ENCODE peak calls at places on chromosomes 13 and 19, in four cellular contexts. One of them, this sample, is unnamed.

GRCh38 chr19:42693760-42694350 is 46.4 kb downstream of the PSG3 start:
- DNase-seq in transverse colon: no peak
- DNase-seq in adrenal gland: peak; percentile 18
- DNase-seq in activated naive CD8-positive, alpha-beta T cell treated with anti-CD3 and anti-CD28 coated beads, Interleukin-2, amount 10 ng/mL, durations not matched to agents 7 days and 5 days: no peak
- DNase-seq in this sample: no peak

GRCh38 chr13:109738298-109738746 is 48.1 kb downstream of the IRS2 start:
- DNase-seq in activated naive CD8-positive, alpha-beta T cell treated with anti-CD3 and anti-CD28 coated beads, Interleukin-2, amount 10 ng/mL, durations not matched to agents 7 days and 5 days: no peak
- DNase-seq in transverse colon: no peak
- DNase-seq in adrenal gland: no peak
- DNase-seq in this sample: no peak

GRCh38 chr13:109783447-109783814 is 3.0 kb downstream of the IRS2 start:
- DNase-seq in activated naive CD8-positive, alpha-beta T cell treated with anti-CD3 and anti-CD28 coated beads, Interleukin-2, amount 10 ng/mL, durations not matched to agents 7 days and 5 days: no peak
- DNase-seq in adrenal gland: no peak
- DNase-seq in transverse colon: no peak
- DNase-seq in this sample: no peak

GRCh38 chr19:2330632-2331284 is 2.3 kb downstream of the SPPL2B start:
- DNase-seq in transverse colon: peak; percentile 93
- DNase-seq in activated naive CD8-positive, alpha-beta T cell treated with anti-CD3 and anti-CD28 coated beads, Interleukin-2, amount 10 ng/mL, durations not matched to agents 7 days and 5 days: no peak
- DNase-seq in adrenal gland: no peak
- DNase-seq in this sample: peak; percentile 89

GRCh38 chr19:7074705-7075282 is 5.3 kb downstream of the ZNF557 start:
- DNase-seq in adrenal gland: no peak
- DNase-seq in activated naive CD8-positive, alpha-beta T cell treated with anti-CD3 and anti-CD28 coated beads, Interleukin-2, amount 10 ng/mL, durations not matched to agents 7 days and 5 days: no peak
- DNase-seq in transverse colon: no peak
- DNase-seq in this sample: no peak

GRCh38 chr19:31385744-31386143 is 36.5 kb upstream of the TSHZ3 start:
- DNase-seq in transverse colon: no peak
- DNase-seq in activated naive CD8-positive, alpha-beta T cell treated with anti-CD3 and anti-CD28 coated beads, Interleukin-2, amount 10 ng/mL, durations not matched to agents 7 days and 5 days: no peak
- DNase-seq in adrenal gland: no peak
- DNase-seq in this sample: no peak

GRCh38 chr13:59276436-59276835 is 887.3 kb downstream of the DIAPH3 start:
- DNase-seq in adrenal gland: no peak
- DNase-seq in activated naive CD8-positive, alpha-beta T cell treated with anti-CD3 and anti-CD28 coated beads, Interleukin-2, amount 10 ng/mL, durations not matched to agents 7 days and 5 days: no peak
- DNase-seq in transverse colon: no peak
- DNase-seq in this sample: no peak

GRCh38 chr19:31170046-31170445 is 179.2 kb downstream of the TSHZ3 start:
- DNase-seq in adrenal gland: no peak
- DNase-seq in activated naive CD8-positive, alpha-beta T cell treated with anti-CD3 and anti-CD28 coated beads, Interleukin-2, amount 10 ng/mL, durations not matched to agents 7 days and 5 days: no peak
- DNase-seq in transverse colon: no peak
- DNase-seq in this sample: no peak

GRCh38 chr19:46471116-46471733 is at the start of gene PNMA8A:
- DNase-seq in activated naive CD8-positive, alpha-beta T cell treated with anti-CD3 and anti-CD28 coated beads, Interleukin-2, amount 10 ng/mL, durations not matched to agents 7 days and 5 days: peak; percentile 53
- DNase-seq in transverse colon: peak; percentile 24
- DNase-seq in adrenal gland: peak; percentile 89
- DNase-seq in this sample: peak; percentile 84

GRCh38 chr19:6608950-6609349 is 18.0 kb upstream of the CD70 start:
- DNase-seq in transverse colon: no peak
- DNase-seq in activated naive CD8-positive, alpha-beta T cell treated with anti-CD3 and anti-CD28 coated beads, Interleukin-2, amount 10 ng/mL, durations not matched to agents 7 days and 5 days: no peak
- DNase-seq in adrenal gland: no peak
- DNase-seq in this sample: no peak

GRCh38 chr13:114053026-114053425 is 79.2 kb upstream of the C13orf46 start:
- DNase-seq in activated naive CD8-positive, alpha-beta T cell treated with anti-CD3 and anti-CD28 coated beads, Interleukin-2, amount 10 ng/mL, durations not matched to agents 7 days and 5 days: no peak
- DNase-seq in transverse colon: no peak
- DNase-seq in adrenal gland: no peak
- DNase-seq in this sample: peak; percentile 35

GRCh38 chr19:58346961-58347929 is 6.0 kb downstream of the A1BG start:
- DNase-seq in activated naive CD8-positive, alpha-beta T cell treated with anti-CD3 and anti-CD28 coated beads, Interleukin-2, amount 10 ng/mL, durations not matched to agents 7 days and 5 days: peak; percentile 83
- DNase-seq in adrenal gland: no peak
- DNase-seq in transverse colon: peak; percentile 69
- DNase-seq in this sample: peak; percentile 87

GRCh38 chr19:29708553-29709439 is 6.3 kb downstream of the C19orf12 start:
- DNase-seq in activated naive CD8-positive, alpha-beta T cell treated with anti-CD3 and anti-CD28 coated beads, Interleukin-2, amount 10 ng/mL, durations not matched to agents 7 days and 5 days: peak; percentile 21
- DNase-seq in adrenal gland: peak; percentile 72
- DNase-seq in transverse colon: peak; percentile 42
- DNase-seq in this sample: peak; percentile 66

GRCh38 chr19:34468400-34468799 is 13.2 kb upstream of the WTIP start:
- DNase-seq in activated naive CD8-positive, alpha-beta T cell treated with anti-CD3 and anti-CD28 coated beads, Interleukin-2, amount 10 ng/mL, durations not matched to agents 7 days and 5 days: no peak
- DNase-seq in adrenal gland: no peak
- DNase-seq in transverse colon: no peak
- DNase-seq in this sample: no peak

GRCh38 chr19:17969096-17969792 is 2.3 kb downstream of the KCNN1 start:
- DNase-seq in adrenal gland: no peak
- DNase-seq in activated naive CD8-positive, alpha-beta T cell treated with anti-CD3 and anti-CD28 coated beads, Interleukin-2, amount 10 ng/mL, durations not matched to agents 7 days and 5 days: no peak
- DNase-seq in transverse colon: no peak
- DNase-seq in this sample: no peak

GRCh38 chr19:15210323-15210774 is 9.6 kb upstream of the NOTCH3 start:
- DNase-seq in activated naive CD8-positive, alpha-beta T cell treated with anti-CD3 and anti-CD28 coated beads, Interleukin-2, amount 10 ng/mL, durations not matched to agents 7 days and 5 days: no peak
- DNase-seq in transverse colon: no peak
- DNase-seq in adrenal gland: peak; percentile 76
- DNase-seq in this sample: peak; percentile 40

GRCh38 chr19:44617481-44617880 is 4.1 kb downstream of the IGSF23 start:
- DNase-seq in activated naive CD8-positive, alpha-beta T cell treated with anti-CD3 and anti-CD28 coated beads, Interleukin-2, amount 10 ng/mL, durations not matched to agents 7 days and 5 days: no peak
- DNase-seq in adrenal gland: no peak
- DNase-seq in transverse colon: no peak
- DNase-seq in this sample: no peak

GRCh38 chr19:10554760-10555612 is 10.8 kb downstream of the KRI1 start:
- DNase-seq in adrenal gland: no peak
- DNase-seq in transverse colon: no peak
- DNase-seq in activated naive CD8-positive, alpha-beta T cell treated with anti-CD3 and anti-CD28 coated beads, Interleukin-2, amount 10 ng/mL, durations not matched to agents 7 days and 5 days: no peak
- DNase-seq in this sample: no peak

GRCh38 chr13:79434578-79434977 is 28.5 kb upstream of the RBM26 start:
- DNase-seq in adrenal gland: peak; percentile 38
- DNase-seq in transverse colon: no peak
- DNase-seq in activated naive CD8-positive, alpha-beta T cell treated with anti-CD3 and anti-CD28 coated beads, Interleukin-2, amount 10 ng/mL, durations not matched to agents 7 days and 5 days: no peak
- DNase-seq in this sample: no peak

GRCh38 chr13:113151745-113152707 is 6.4 kb upstream of the PROZ start:
- DNase-seq in adrenal gland: no peak
- DNase-seq in transverse colon: no peak
- DNase-seq in activated naive CD8-positive, alpha-beta T cell treated with anti-CD3 and anti-CD28 coated beads, Interleukin-2, amount 10 ng/mL, durations not matched to agents 7 days and 5 days: no peak
- DNase-seq in this sample: peak; percentile 61

GRCh38 chr13:59279024-59279423 is 884.7 kb downstream of the DIAPH3 start:
- DNase-seq in adrenal gland: no peak
- DNase-seq in transverse colon: no peak
- DNase-seq in activated naive CD8-positive, alpha-beta T cell treated with anti-CD3 and anti-CD28 coated beads, Interleukin-2, amount 10 ng/mL, durations not matched to agents 7 days and 5 days: no peak
- DNase-seq in this sample: no peak

GRCh38 chr19:54431255-54431838 is 16.1 kb downstream of the TTYH1 start:
- DNase-seq in activated naive CD8-positive, alpha-beta T cell treated with anti-CD3 and anti-CD28 coated beads, Interleukin-2, amount 10 ng/mL, durations not matched to agents 7 days and 5 days: no peak
- DNase-seq in adrenal gland: peak; percentile 59
- DNase-seq in transverse colon: peak; percentile 28
- DNase-seq in this sample: no peak

GRCh38 chr19:18477042-18477760 is 39.3 kb upstream of the ISYNA1 start:
- DNase-seq in transverse colon: no peak
- DNase-seq in adrenal gland: no peak
- DNase-seq in activated naive CD8-positive, alpha-beta T cell treated with anti-CD3 and anti-CD28 coated beads, Interleukin-2, amount 10 ng/mL, durations not matched to agents 7 days and 5 days: no peak
- DNase-seq in this sample: no peak

GRCh38 chr19:3458229-3458555 is 22.1 kb downstream of the SMIM24 start:
- DNase-seq in adrenal gland: no peak
- DNase-seq in activated naive CD8-positive, alpha-beta T cell treated with anti-CD3 and anti-CD28 coated beads, Interleukin-2, amount 10 ng/mL, durations not matched to agents 7 days and 5 days: no peak
- DNase-seq in transverse colon: no peak
- DNase-seq in this sample: peak; percentile 48

GRCh38 chr13:91017031-91017668 is 330.3 kb upstream of the MIR17HG start:
- DNase-seq in transverse colon: no peak
- DNase-seq in adrenal gland: no peak
- DNase-seq in activated naive CD8-positive, alpha-beta T cell treated with anti-CD3 and anti-CD28 coated beads, Interleukin-2, amount 10 ng/mL, durations not matched to agents 7 days and 5 days: peak; percentile 34
- DNase-seq in this sample: peak; percentile 67

GRCh38 chr13:49113526-49114286 is 106.4 kb upstream of the MLNR start:
- DNase-seq in transverse colon: no peak
- DNase-seq in activated naive CD8-positive, alpha-beta T cell treated with anti-CD3 and anti-CD28 coated beads, Interleukin-2, amount 10 ng/mL, durations not matched to agents 7 days and 5 days: no peak
- DNase-seq in adrenal gland: no peak
- DNase-seq in this sample: no peak

GRCh38 chr13:100983111-100983510 is 308.5 kb upstream of the TMTC4 start:
- DNase-seq in adrenal gland: no peak
- DNase-seq in transverse colon: no peak
- DNase-seq in activated naive CD8-positive, alpha-beta T cell treated with anti-CD3 and anti-CD28 coated beads, Interleukin-2, amount 10 ng/mL, durations not matched to agents 7 days and 5 days: no peak
- DNase-seq in this sample: no peak

GRCh38 chr13:90430127-90430526 is 917.4 kb upstream of the MIR17HG start:
- DNase-seq in activated naive CD8-positive, alpha-beta T cell treated with anti-CD3 and anti-CD28 coated beads, Interleukin-2, amount 10 ng/mL, durations not matched to agents 7 days and 5 days: no peak
- DNase-seq in transverse colon: no peak
- DNase-seq in adrenal gland: no peak
- DNase-seq in this sample: no peak

GRCh38 chr19:55623130-55623868 is 1.1 kb downstream of the ZNF784 start:
- DNase-seq in transverse colon: no peak
- DNase-seq in activated naive CD8-positive, alpha-beta T cell treated with anti-CD3 and anti-CD28 coated beads, Interleukin-2, amount 10 ng/mL, durations not matched to agents 7 days and 5 days: no peak
- DNase-seq in adrenal gland: no peak
- DNase-seq in this sample: no peak

This sample was measured in hepatocyte.